ENCODE peak calls at places on chromosome 20, in five cellular contexts. A is heart right ventricle; F is fibroblast of lung; E is IMR-90; P is CD8-positive, alpha-beta T cell. B is an unnamed sample.
A peak's percentile ranks its signal among the peaks of the same experiment; 100 is the strongest.

GRCh38 chr20:50373674-50374286 is 136.4 kb upstream of the PTPN1 start:
- DNase-seq in A (no peak), F (no peak), E (no peak), P (no peak), B (no peak)

GRCh38 chr20:8073024-8073832 is 53.7 kb upstream of the TMX4 start:
- DNase-seq in A (no peak), F (peak; percentile 85), E (peak; percentile 90), P (no peak), B (no peak)

GRCh38 chr20:64108731-64109389 is 1.5 kb upstream of the NPBWR2 start:
- DNase-seq in A (no peak), F (no peak), E (no peak), P (no peak), B (no peak)

GRCh38 chr20:59561614-59562277 is 42.6 kb upstream of the PHACTR3 start:
- DNase-seq in A (no peak), F (no peak), E (no peak), P (no peak), B (no peak)

GRCh38 chr20:17612287-17612974 is 42.6 kb downstream of the DSTN start:
- DNase-seq in A (no peak), F (peak; percentile 65), E (peak; percentile 50), P (peak; percentile 53), B (no peak)

GRCh38 chr20:8326196-8326595 is 194.1 kb downstream of the PLCB1 start:
- DNase-seq in A (no peak), F (no peak), E (no peak), P (no peak), B (no peak)

GRCh38 chr20:3661836-3662665 is 1.1 kb downstream of the GFRA4 start:
- DNase-seq in A (no peak), F (no peak), E (no peak), P (no peak), B (no peak)

GRCh38 chr20:60851826-60852704 is 400.0 kb upstream of the CDH4 start:
- DNase-seq in A (no peak), F (no peak), E (no peak), P (no peak), B (peak; percentile 20)

GRCh38 chr20:4457566-4458543 is 263.9 kb upstream of the PRND start:
- DNase-seq in A (no peak), F (no peak), E (no peak), P (no peak), B (peak; percentile 16)

GRCh38 chr20:46388201-46388836 is 18.1 kb downstream of the ELMO2 start:
- DNase-seq in A (no peak), F (no peak), E (no peak), P (no peak), B (no peak)

GRCh38 chr20:32834972-32835371 is 15.2 kb downstream of the MAPRE1 start:
- DNase-seq in A (no peak), F (no peak), E (no peak), P (no peak), B (no peak)

GRCh38 chr20:4896119-4896700 is 105.1 kb downstream of the SLC23A2 start:
- DNase-seq in A (no peak), F (no peak), E (no peak), P (no peak), B (no peak)

GRCh38 chr20:21702001-21702400 is 3.5 kb upstream of the PAX1 start:
- DNase-seq in A (no peak), F (no peak), E (no peak), P (no peak), B (no peak)

GRCh38 chr20:21704408-21705385 is 767 bp upstream of the PAX1 start:
- DNase-seq in A (no peak), F (no peak), E (no peak), P (no peak), B (no peak)

GRCh38 chr20:21703740-21704407 is 1.6 kb upstream of the PAX1 start:
- DNase-seq in A (no peak), F (no peak), E (no peak), P (no peak), B (no peak)

GRCh38 chr20:21701171-21701876 is 4.1 kb upstream of the PAX1 start:
- DNase-seq in A (no peak), F (no peak), E (no peak), P (no peak), B (no peak)

GRCh38 chr20:21702553-21703467 is 2.7 kb upstream of the PAX1 start:
- DNase-seq in A (peak; percentile 25), F (peak; percentile 8), E (peak; percentile 3), P (no peak), B (peak; percentile 76)
- H3K27me3 ChIP-seq in A (peaks cover 98% of the 10 kb centered on the region), F (peaks cover 26% of the 10 kb centered on the region), E (peaks cover 52% of the 10 kb centered on the region), P (peaks cover 15% of the 10 kb centered on the region), B (no peaks in the 10 kb centered on the region)

DNA sequence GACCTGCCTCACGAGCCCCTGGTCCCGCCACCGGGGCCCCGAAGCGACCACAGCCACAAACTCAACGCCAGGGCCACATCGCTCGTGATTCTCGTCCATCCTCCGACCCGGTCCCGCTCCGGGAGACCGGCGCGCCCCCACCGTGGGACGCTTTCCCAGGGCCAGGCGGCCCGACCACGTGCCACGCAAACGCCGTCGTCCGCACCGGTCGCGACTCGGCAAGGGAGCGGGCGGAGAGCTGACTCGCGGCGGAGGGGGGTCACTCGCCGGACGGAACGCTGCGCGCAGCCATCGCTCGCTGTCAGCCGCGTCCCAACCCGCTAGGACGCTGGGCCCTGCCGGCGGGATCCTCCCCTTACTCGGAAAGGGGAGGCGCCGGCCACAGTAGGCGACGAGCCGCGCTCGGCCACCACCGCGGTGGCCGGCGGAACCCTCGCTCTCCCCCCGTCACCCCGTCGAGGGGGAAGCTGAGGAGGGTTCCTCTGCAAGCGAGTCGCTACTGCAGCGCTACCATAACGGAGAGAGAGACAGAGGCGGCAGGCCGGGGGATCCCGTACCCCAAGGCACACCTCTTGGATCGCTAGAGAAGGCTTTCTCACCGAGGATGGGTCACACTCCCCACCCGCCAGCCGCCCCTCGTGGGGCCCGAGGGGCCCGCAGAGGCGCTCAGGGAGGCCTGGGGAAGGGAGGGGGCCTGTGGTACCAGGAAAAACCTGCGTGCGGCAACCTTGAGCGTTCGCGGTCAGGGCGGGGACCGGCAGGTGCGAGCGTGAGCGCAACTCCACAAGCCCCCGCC is 511.8 kb upstream of the ZNF337 start:
- DNase-seq in A (no peak), F (no peak), E (no peak), P (peak; percentile 41), B (peak; percentile 16)
- H3K4me3 ChIP-seq in A (peak overlapping the region; percentile 24), F (peak overlapping the region; percentile 39), E (peak overlapping the region; percentile 18), P (peak overlapping the region; percentile 54), B (peak overlapping the region; percentile 56)

DNA sequence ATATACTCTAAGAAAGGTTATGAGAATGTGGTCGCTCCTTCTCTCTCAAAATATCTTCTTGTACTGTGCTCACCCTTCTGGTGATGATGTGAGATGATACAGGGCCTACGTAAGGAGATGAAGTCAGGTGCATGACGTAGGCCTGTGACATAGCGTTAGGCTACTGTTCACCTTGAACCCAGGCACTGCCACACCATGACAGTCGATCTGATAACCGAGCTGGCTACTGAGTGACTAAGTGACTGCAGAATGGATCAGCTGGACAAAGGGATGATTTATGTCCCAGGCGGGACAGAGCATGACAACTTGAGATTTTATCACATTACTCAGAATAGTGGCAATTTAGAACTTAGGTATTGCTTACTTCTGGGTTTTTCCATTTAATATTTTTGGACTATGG is 11.2 kb downstream of the SLC24A3 start:
- DNase-seq in A (no peak), F (no peak), E (no peak), P (no peak), B (no peak)
- H3K27me3 ChIP-seq in A (no peaks in the 10 kb centered on the region), F (no peaks in the 10 kb centered on the region), E (no peaks in the 10 kb centered on the region), P (no peaks in the 10 kb centered on the region), B (no peaks in the 10 kb centered on the region)

GRCh38 chr20:62971211-62971949 is 18.9 kb downstream of the SLC17A9 start:
- DNase-seq in A (no peak), F (no peak), E (no peak), P (no peak), B (no peak)

GRCh38 chr20:62969939-62970306 is 17.4 kb downstream of the SLC17A9 start:
- DNase-seq in A (no peak), F (no peak), E (no peak), P (no peak), B (no peak)

GRCh38 chr20:62973033-62973745 is 20.7 kb downstream of the SLC17A9 start:
- DNase-seq in A (no peak), F (no peak), E (no peak), P (no peak), B (no peak)

GRCh38 chr20:62970307-62971210 is 18.1 kb downstream of the SLC17A9 start:
- DNase-seq in A (no peak), F (no peak), E (no peak), P (no peak), B (no peak)

GRCh38 chr20:62972270-62973032 is 19.9 kb downstream of the SLC17A9 start:
- DNase-seq in A (peak; percentile 85), F (peak; percentile 73), E (peak; percentile 69), P (peak; percentile 86), B (peak; percentile 90)
- H3K4me3 ChIP-seq in A (peak overlapping the region; percentile 14), F (peak overlapping the region; percentile 34), E (peak overlapping the region; percentile 20), P (peak overlapping the region; percentile 36), B (no peak overlapping the region)

GRCh38 chr20:36094497-36094896 is 60.0 kb upstream of the EPB41L1 start:
- DNase-seq in A (peak; percentile 42), F (peak; percentile 26), E (no peak), P (no peak), B (peak; percentile 42)
- H3K27me3 ChIP-seq in A (peaks cover 5% of the 10 kb centered on the region), F (peaks cover 8% of the 10 kb centered on the region), E (peaks cover 44% of the 10 kb centered on the region), P (peaks cover 8% of the 10 kb centered on the region), B (no peaks in the 10 kb centered on the region)

GRCh38 chr20:14785065-14785743 is 447.8 kb upstream of the FLRT3 start:
- DNase-seq in A (no peak), F (no peak), E (no peak), P (no peak), B (no peak)

GRCh38 chr20:14780508-14780907 is 443.1 kb upstream of the FLRT3 start:
- DNase-seq in A (no peak), F (no peak), E (no peak), P (no peak), B (no peak)

GRCh38 chr20:14778875-14779274 is 441.5 kb upstream of the FLRT3 start:
- DNase-seq in A (no peak), F (no peak), E (no peak), P (no peak), B (no peak)

GRCh38 chr20:14783766-14784165 is 446.4 kb upstream of the FLRT3 start:
- DNase-seq in A (no peak), F (no peak), E (no peak), P (no peak), B (no peak)

DNA sequence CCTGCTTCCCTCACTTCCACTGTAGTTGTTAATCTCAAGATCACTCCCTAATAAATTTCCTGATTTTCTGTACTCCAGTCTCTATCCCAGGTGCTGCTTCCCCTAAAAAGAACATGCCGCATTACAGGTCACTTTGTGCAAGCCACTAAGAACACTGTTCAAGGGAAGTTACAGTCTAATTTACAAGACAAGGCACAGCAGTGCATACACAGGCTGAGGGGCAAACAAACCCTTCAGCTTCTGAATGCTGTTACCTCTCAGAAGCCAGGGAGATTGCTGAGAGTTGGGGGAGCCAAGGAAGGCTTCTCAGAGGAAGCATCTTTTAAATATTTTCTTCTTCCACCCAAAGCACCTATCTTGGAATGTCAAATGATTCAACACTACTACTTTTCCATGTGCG is 445.3 kb upstream of the FLRT3 start:
- DNase-seq in A (no peak), F (no peak), E (no peak), P (no peak), B (no peak)
- H3K4me3 ChIP-seq in A (no peak overlapping the region), F (no peak overlapping the region), E (no peak overlapping the region), P (no peak overlapping the region), B (no peak overlapping the region)